ENCODE peak calls at places on chromosomes 1 and 21, in four cellular contexts. X, H, D and T are unnamed samples.
A peak's percentile ranks its signal among the peaks of the same experiment; 100 is the strongest.

GRCh38 chr1:3809680-3810079 is 13.4 kb upstream of the LRRC47 start:
- DNase-seq in X (no peak), H (no peak), D (no peak), T (no peak)

GRCh38 chr1:94254073-94254810 is 16.9 kb upstream of the ARHGAP29 start:
- DNase-seq in X (no peak), H (no peak), D (no peak), T (no peak)

GRCh38 chr1:229689273-229689672 is 63.2 kb downstream of the URB2 start:
- DNase-seq in H (no peak), D (no peak), X (no peak), T (no peak)

GRCh38 chr1:6691507-6691906 is 10.1 kb downstream of the DNAJC11 start:
- DNase-seq in H (no peak), D (no peak), X (no peak), T (no peak)

GRCh38 chr1:26138974-26139558 is 19.8 kb upstream of the FAM110D start:
- DNase-seq in D (no peak), X (no peak), H (no peak), T (no peak)

GRCh38 chr1:220164116-220164515 is 70.2 kb downstream of the IARS2 start:
- DNase-seq in D (no peak), X (no peak), H (no peak), T (no peak)

GRCh38 chr1:58727363-58727762 is 27.5 kb upstream of the MYSM1 start:
- DNase-seq in H (no peak), D (no peak), X (no peak), T (no peak)

GRCh38 chr1:154178006-154178405 is 13.9 kb downstream of the TPM3 start:
- DNase-seq in X (no peak), H (no peak), D (peak; percentile 38), T (no peak)

GRCh38 chr1:43999455-43999854 is 8.1 kb downstream of the CCDC24 start:
- DNase-seq in X (no peak), D (no peak), H (no peak), T (no peak)

GRCh38 chr1:111928531-111928930 is 60.9 kb downstream of the KCND3 start:
- DNase-seq in H (no peak), X (no peak), D (no peak), T (no peak)

DNA sequence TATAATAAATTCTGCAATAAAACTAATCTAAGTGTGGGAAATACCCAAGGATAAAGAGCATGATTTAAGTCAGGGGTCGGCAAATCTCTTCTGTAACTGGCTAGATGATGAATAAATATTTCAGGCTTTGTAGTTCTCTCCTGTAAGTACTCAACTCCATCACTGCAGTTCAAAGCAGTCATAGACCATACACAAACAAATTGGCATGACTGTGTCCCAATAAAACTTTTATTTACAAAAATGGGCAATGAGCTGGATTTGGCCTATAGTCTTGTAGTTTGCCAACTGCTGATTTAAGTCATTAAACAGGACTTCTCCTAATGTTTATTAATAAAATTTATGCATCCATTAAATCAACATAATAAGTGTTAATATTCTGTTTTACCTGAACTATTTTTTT is 49.4 kb downstream of the EDEM3 start:
- DNase-seq in H (no peak), D (no peak), X (no peak), T (no peak)
- TF ChIP-seq POLR2AphosphoS5 in H (no peak), D (no peak), X (no peak), T (no peak)

GRCh38 chr1:67018574-67018973 is 35.4 kb downstream of the SLC35D1 start:
- DNase-seq in D (no peak), H (no peak), X (no peak), T (no peak)

GRCh38 chr1:67019121-67019520 is 34.8 kb downstream of the SLC35D1 start:
- DNase-seq in D (no peak), X (no peak), H (no peak), T (no peak)

GRCh38 chr1:67009792-67010191 is 44.2 kb downstream of the SLC35D1 start:
- DNase-seq in H (no peak), X (no peak), D (no peak), T (no peak)

DNA sequence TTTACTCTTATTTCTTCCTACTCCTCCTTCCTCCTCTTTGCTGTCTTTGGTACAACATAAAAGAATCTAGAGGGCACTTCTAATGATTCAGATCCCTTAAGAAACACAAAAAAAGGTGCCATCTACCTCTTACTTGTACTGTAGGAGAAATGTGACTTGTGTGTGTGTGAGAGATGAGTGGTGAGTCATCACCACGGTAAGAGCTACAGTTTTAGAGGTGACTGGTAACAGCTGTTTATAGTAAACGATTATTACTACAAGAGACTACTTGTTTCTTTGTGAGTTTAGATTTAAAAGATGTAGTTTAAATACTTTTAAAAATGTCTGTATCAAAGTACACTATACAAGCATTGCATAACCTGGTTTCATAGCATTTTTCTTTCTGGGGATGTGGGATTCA is 40.4 kb downstream of the SLC35D1 start:
- DNase-seq in D (peak; percentile 19), X (no peak), H (no peak), T (no peak)
- TF ChIP-seq SPI1 in D (no peak), X (no peak), H (no peak), T (no peak)

DNA sequence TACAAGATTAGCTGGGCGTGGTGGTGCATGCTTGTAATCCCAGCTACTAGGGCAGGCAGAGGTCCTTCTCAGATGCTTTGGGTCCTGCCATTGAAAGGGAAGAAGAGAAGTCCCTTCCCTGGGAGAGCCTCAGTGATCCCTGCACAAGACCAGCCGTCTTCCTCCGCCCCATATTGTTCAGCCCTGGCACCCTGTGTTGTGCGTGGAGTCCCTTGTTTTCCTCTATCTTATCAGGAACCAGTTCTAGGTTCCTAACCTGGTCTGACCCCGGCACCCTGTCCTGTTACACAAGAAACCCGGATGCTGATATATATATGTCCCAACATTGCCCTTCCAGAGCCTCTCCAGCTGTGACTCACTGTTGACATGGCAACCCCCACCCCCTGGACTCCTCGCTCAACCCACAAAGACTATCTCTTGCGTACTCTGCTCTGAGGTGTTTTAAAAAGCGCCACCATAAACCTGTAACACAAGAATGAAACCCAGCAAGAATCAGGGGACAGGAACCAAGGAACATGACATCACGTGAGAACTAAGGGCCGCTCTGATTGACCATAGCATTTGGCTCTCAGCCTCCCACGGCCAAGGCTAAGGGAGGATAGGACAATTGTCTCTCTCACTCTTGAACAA is 4.8 kb downstream of the MX2 start:
- DNase-seq in X (peak; percentile 32), D (peak; percentile 63), H (peak; percentile 78), T (peak; percentile 97)
- TF ChIP-seq POLR2AphosphoS5 in X (peak; percentile 60), D (no peak), H (peak; percentile 87), T (peak; percentile 70)

DNA sequence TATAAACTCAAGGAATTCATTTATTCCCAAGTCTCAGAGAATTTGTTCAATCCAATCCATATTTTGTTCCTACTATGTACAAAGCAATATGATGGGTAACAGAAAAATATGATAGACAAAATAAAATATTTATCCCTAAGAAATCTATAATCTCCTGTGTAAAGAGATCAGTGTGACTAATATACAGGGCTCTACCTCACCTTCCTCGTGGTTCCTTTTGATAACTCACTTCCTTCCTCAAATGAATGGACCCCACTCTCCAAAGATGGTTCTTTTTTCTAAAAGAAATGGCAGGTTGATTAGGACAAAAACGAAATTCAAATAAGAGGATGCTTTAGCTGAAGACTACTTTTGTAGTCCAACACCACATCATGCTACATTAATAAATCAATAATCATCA is 7.6 kb downstream of the CLSPN start:
- DNase-seq in X (no peak), D (no peak), H (no peak), T (no peak)
- TF ChIP-seq SPI1 in X (no peak), D (peak; percentile 24), H (no peak), T (peak; percentile 30)

GRCh38 chr21:35952651-35953340 is 107.5 kb downstream of the SETD4 start:
- DNase-seq in D (no peak), H (no peak), X (no peak), T (no peak)

GRCh38 chr21:35953570-35953969 is 106.8 kb downstream of the SETD4 start:
- DNase-seq in H (no peak), X (no peak), D (no peak), T (no peak)
- TF ChIP-seq POLR2AphosphoS5 in H (no peak), X (no peak), D (no peak), T (no peak)

GRCh38 chr1:42943166-42943565 is 15.5 kb downstream of the SLC2A1 start:
- DNase-seq in D (no peak), X (no peak), H (no peak), T (no peak)

GRCh38 chr1:42942444-42942843 is 16.2 kb downstream of the SLC2A1 start:
- DNase-seq in H (no peak), X (no peak), D (no peak), T (no peak)

GRCh38 chr1:42939216-42939615 is 19.5 kb downstream of the SLC2A1 start:
- DNase-seq in X (no peak), D (no peak), H (no peak), T (no peak)

GRCh38 chr1:42941640-42942330 is 16.9 kb downstream of the SLC2A1 start:
- DNase-seq in H (no peak), X (no peak), D (peak; percentile 74), T (no peak)

DNA sequence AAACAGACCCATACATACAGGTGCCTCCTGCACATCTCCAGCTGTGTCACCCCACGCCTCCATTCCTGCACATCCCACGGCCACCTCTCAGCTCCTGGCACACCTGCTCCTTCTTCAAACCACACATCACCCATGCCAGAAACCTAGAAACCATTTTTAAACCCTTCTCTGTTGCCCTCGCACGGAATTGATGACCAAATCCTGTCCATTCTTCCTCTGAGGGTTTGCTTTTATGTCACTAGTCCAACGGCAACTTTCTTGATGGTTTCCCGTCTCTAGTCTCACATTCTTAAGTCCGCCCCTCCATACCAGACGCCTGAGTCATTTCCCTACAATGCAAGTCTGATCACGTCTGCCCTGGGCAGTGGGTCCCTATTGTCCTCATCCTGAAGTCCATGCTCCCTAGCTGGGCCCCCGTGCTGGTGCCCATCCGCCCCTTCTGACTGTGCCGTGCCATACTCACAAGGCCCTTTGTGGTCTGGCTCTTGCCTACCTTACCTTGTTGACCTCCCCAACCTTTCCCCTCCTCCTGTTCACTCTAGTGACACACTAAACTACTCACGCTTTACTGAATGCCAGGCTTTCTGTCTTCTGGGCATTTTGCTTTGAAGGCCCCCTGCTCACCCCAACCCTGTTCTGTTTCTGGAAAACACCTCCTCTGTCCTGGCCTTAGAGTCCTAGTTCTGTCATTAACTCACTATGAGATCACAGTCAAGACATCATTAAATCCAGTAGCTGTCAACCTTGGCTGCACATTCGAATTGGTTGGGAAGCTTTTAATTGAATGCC is 17.6 kb downstream of the SLC2A1 start:
- DNase-seq in D (no peak), X (no peak), H (no peak), T (no peak)
- TF ChIP-seq SPI1 in D (no peak), X (no peak), H (no peak), T (no peak)